ENCODE peak calls at places on chromosomes 16 and 17, in seven cellular contexts. E is choroid plexus epithelial cell; H is stomach; K is B cell; X is heart left ventricle; F is CD4-positive, alpha-beta T cell; P is left ventricle myocardium inferior. O is an unnamed sample.

GRCh38 chr17:31609331-31609730 is 217.9 kb downstream of the RAB11FIP4 start:
- DNase-seq in E (no peak), H (no peak), K (no peak), X (no peak), F (no peak), P (no peak), O (no peak)

GRCh38 chr17:81134064-81134781 is 31.1 kb upstream of the PVALEF start:
- DNase-seq in E (no peak), H (no peak), K (no peak), X (no peak), F (no peak), P (no peak), O (no peak)

GRCh38 chr17:6325741-6326140 is 109.2 kb downstream of the AIPL1 start:
- DNase-seq in E (no peak), H (no peak), K (no peak), X (no peak), F (no peak), P (no peak), O (no peak)

GRCh38 chr17:69869667-69870066 is 205.4 kb upstream of the KCNJ16 start:
- DNase-seq in E (no peak), H (no peak), K (no peak), X (no peak), F (no peak), P (no peak), O (no peak)

GRCh38 chr17:62819511-62820221 is 11.6 kb upstream of the MARCHF10 start:
- DNase-seq in E (peak; percentile 99), H (peak; percentile 63), K (no peak), X (peak; percentile 68), F (no peak), P (peak; percentile 31), O (no peak)

GRCh38 chr16:51818342-51818944 is 667.4 kb upstream of the SALL1 start:
- DNase-seq in E (peak; percentile 83), H (peak; percentile 78), K (no peak), X (no peak), F (no peak), P (peak; percentile 23), O (no peak)

GRCh38 chr17:7177954-7178477 is 1.2 kb downstream of the ASGR1 start:
- DNase-seq in E (no peak), H (no peak), K (no peak), X (no peak), F (no peak), P (no peak), O (no peak)

GRCh38 chr17:38578229-38578628 is 27.5 kb downstream of the SRCIN1 start:
- DNase-seq in E (no peak), H (no peak), K (no peak), X (no peak), F (no peak), P (no peak), O (no peak)

GRCh38 chr17:50565559-50566350 is 5.2 kb downstream of the CACNA1G start:
- DNase-seq in E (no peak), H (no peak), K (no peak), X (no peak), F (no peak), P (no peak), O (no peak)

GRCh38 chr16:77882359-77882758 is 94.0 kb downstream of the VAT1L start:
- DNase-seq in E (peak; percentile 22), H (no peak), K (no peak), X (no peak), F (no peak), P (no peak), O (no peak)

GRCh38 chr17:55458977-55459376 is 37.3 kb upstream of the MMD start:
- DNase-seq in E (peak; percentile 65), H (no peak), K (peak; percentile 50), X (no peak), F (no peak), P (no peak), O (no peak)

GRCh38 chr17:57277923-57278604 is 21.7 kb downstream of the MSI2 start:
- DNase-seq in E (no peak), H (no peak), K (no peak), X (no peak), F (no peak), P (no peak), O (no peak)

GRCh38 chr17:66304304-66305174 is 2.1 kb downstream of the PRKCA start:
- DNase-seq in E (peak; percentile 39), H (no peak), K (no peak), X (no peak), F (peak; percentile 12), P (no peak), O (no peak)

GRCh38 chr17:42182927-42183734 is 2.1 kb downstream of the HCRT start:
- DNase-seq in E (peak; percentile 34), H (no peak), K (no peak), X (no peak), F (no peak), P (no peak), O (no peak)

GRCh38 chr16:19008770-19009169 is 25.0 kb downstream of the TMC7 start:
- DNase-seq in E (peak; percentile 54), H (no peak), K (no peak), X (no peak), F (no peak), P (no peak), O (no peak)

GRCh38 chr17:17322516-17323510 is 19.6 kb downstream of the NT5M start:
- DNase-seq in E (no peak), H (peak; percentile 18), K (no peak), X (no peak), F (no peak), P (no peak), O (no peak)

GRCh38 chr17:7582401-7583252 is 1.0 kb upstream of the MPDU1 start:
- DNase-seq in E (no peak), H (no peak), K (no peak), X (no peak), F (no peak), P (no peak), O (no peak)

GRCh38 chr16:84832488-84833141 is 12.8 kb downstream of the CRISPLD2 start:
- DNase-seq in E (peak; percentile 100), H (peak; percentile 54), K (no peak), X (peak; percentile 89), F (no peak), P (peak; percentile 90), O (no peak)

GRCh38 chr16:68510775-68511174 is 28.3 kb upstream of the ZFP90 start:
- DNase-seq in E (no peak), H (no peak), K (no peak), X (no peak), F (no peak), P (no peak), O (no peak)

GRCh38 chr17:19724501-19725420 is 8.4 kb upstream of the SLC47A2 start:
- DNase-seq in E (no peak), H (peak; percentile 70), K (peak; percentile 58), X (peak; percentile 87), F (peak; percentile 36), P (peak; percentile 62), O (peak; percentile 51)

GRCh38 chr17:80813318-80813717 is 178.3 kb upstream of the CHMP6 start:
- DNase-seq in E (no peak), H (no peak), K (no peak), X (no peak), F (no peak), P (no peak), O (no peak)

GRCh38 chr17:66076546-66077190 is 115.3 kb downstream of the CEP112 start:
- DNase-seq in E (no peak), H (no peak), K (no peak), X (no peak), F (no peak), P (no peak), O (no peak)

GRCh38 chr16:85028638-85029412 is 1.2 kb downstream of the KIAA0513 start:
- DNase-seq in E (no peak), H (peak; percentile 84), K (peak; percentile 45), X (no peak), F (peak; percentile 71), P (no peak), O (peak; percentile 48)

GRCh38 chr17:40110026-40110425 is 9.6 kb upstream of the NR1D1 start:
- DNase-seq in E (no peak), H (no peak), K (no peak), X (no peak), F (no peak), P (no peak), O (no peak)

GRCh38 chr17:49676276-49676868 is 1.5 kb downstream of the SPOP start:
- DNase-seq in E (peak; percentile 63), H (no peak), K (peak; percentile 84), X (no peak), F (no peak), P (no peak), O (no peak)

GRCh38 chr16:71645450-71645849 is 19.5 kb downstream of the MARVELD3 start:
- DNase-seq in E (peak; percentile 87), H (no peak), K (no peak), X (no peak), F (no peak), P (no peak), O (no peak)
- TF ChIP-seq CTCF in E (peak; percentile 86), H (peak; percentile 27), K (peak; percentile 38), X (no peak), F (peak; percentile 24), P (peak; percentile 15), O (no peak)

GRCh38 chr16:87076331-87076949 is 240.8 kb downstream of the C16orf95 start:
- DNase-seq in E (no peak), H (no peak), K (no peak), X (no peak), F (no peak), P (no peak), O (no peak)
- TF ChIP-seq CTCF in E (no peak), H (no peak), K (no peak), X (no peak), F (no peak), P (no peak), O (no peak)

GRCh38 chr17:45815752-45816151 is 28.9 kb upstream of the SPPL2C start:
- DNase-seq in E (no peak), H (no peak), K (no peak), X (no peak), F (no peak), P (no peak), O (no peak)
- TF ChIP-seq CTCF in E (no peak), H (no peak), K (no peak), X (no peak), F (no peak), P (no peak), O (no peak)

GRCh38 chr17:61582593-61582992 is 8.4 kb downstream of the NACA2 start:
- DNase-seq in E (no peak), H (no peak), K (no peak), X (no peak), F (no peak), P (no peak), O (no peak)

GRCh38 chr17:61584266-61584665 is 6.8 kb downstream of the NACA2 start:
- DNase-seq in E (no peak), H (no peak), K (no peak), X (no peak), F (no peak), P (no peak), O (no peak)

GRCh38 chr17:61583660-61584264 is 7.3 kb downstream of the NACA2 start:
- DNase-seq in E (no peak), H (no peak), K (no peak), X (no peak), F (no peak), P (no peak), O (no peak)

GRCh38 chr17:61581611-61582349 is 9.2 kb downstream of the NACA2 start:
- DNase-seq in E (no peak), H (no peak), K (no peak), X (no peak), F (no peak), P (no peak), O (no peak)

GRCh38 chr17:61583242-61583641 is 7.8 kb downstream of the NACA2 start:
- DNase-seq in E (peak; percentile 82), H (no peak), K (no peak), X (no peak), F (no peak), P (no peak), O (no peak)
- TF ChIP-seq CTCF in E (peak; percentile 49), H (no peak), K (no peak), X (no peak), F (no peak), P (no peak), O (no peak)

GRCh38 chr16:1275791-1276579 is 20.1 kb downstream of the TPSD1 start:
- DNase-seq in E (no peak), H (no peak), K (no peak), X (no peak), F (no peak), P (no peak), O (no peak)
- TF ChIP-seq CTCF in E (no peak), H (no peak), K (no peak), X (no peak), F (no peak), P (no peak), O (no peak)